ENCODE peak calls at places on chromosomes 5 and 9, in five cellular contexts. Y is A172; B is heart right ventricle; A is stimulated activated CD4-positive, alpha-beta T cell treated with anti-CD3 and anti-CD28 coated beads, Interleukin-15, amount 100 ng/mL, for 1 hour; H is fibroblast of lung. D is an unnamed sample.

GRCh38 chr5:119287547-119288073 is 68.2 kb upstream of the TNFAIP8 start:
- DNase-seq in Y (peak), B (no peak), A (no peak), H (peak), D (no peak)

GRCh38 chr5:77181596-77182304 is 28.7 kb upstream of the PDE8B start:
- DNase-seq in Y (no peak), B (no peak), A (no peak), H (no peak), D (no peak)

GRCh38 chr5:17203329-17204132 is 13.9 kb upstream of the BASP1 start:
- DNase-seq in Y (peak), B (no peak), A (no peak), H (peak), D (peak)

GRCh38 chr5:137036630-137037029 is 462.5 kb downstream of the SPOCK1 start:
- DNase-seq in Y (no peak), B (no peak), A (no peak), H (no peak), D (no peak)

GRCh38 chr9:87206064-87206661 is 258.9 kb upstream of the GAS1 start:
- DNase-seq in Y (peak), B (no peak), A (no peak), H (peak), D (no peak)

GRCh38 chr9:113737414-113738271 is 138.5 kb upstream of the ZNF618 start:
- DNase-seq in Y (peak), B (peak), A (no peak), H (peak), D (peak)

GRCh38 chr9:12739014-12739413 is 35.8 kb upstream of the LURAP1L start:
- DNase-seq in Y (peak), B (no peak), A (no peak), H (peak), D (no peak)

GRCh38 chr9:94860678-94861588 is 134.4 kb downstream of the AOPEP start:
- DNase-seq in Y (peak), B (no peak), A (peak), H (peak), D (peak)

GRCh38 chr9:108410161-108410560 is 445.6 kb downstream of the ACTL7B start:
- DNase-seq in Y (no peak), B (no peak), A (no peak), H (no peak), D (no peak)

GRCh38 chr5:93572773-93573626 is 8.0 kb downstream of the NR2F1-AS1 start:
- DNase-seq in Y (no peak), B (no peak), A (no peak), H (peak), D (peak)

GRCh38 chr5:81163641-81164040 is 69.5 kb upstream of the CKMT2 start:
- DNase-seq in Y (no peak), B (no peak), A (no peak), H (peak), D (no peak)

GRCh38 chr9:23342296-23342695 is 483.7 kb downstream of the ELAVL2 start:
- DNase-seq in Y (peak), B (no peak), A (no peak), H (peak), D (no peak)

D was measured in GM20000.